ENCODE peak calls at places on chromosomes 16 and 17, in four cellular contexts. V is AG10803, Y is brain microvascular endothelial cell, H is heart left ventricle. F is an unnamed sample.
A peak's percentile ranks its signal among the peaks of the same experiment; 100 is the strongest.

GRCh38 chr17:30345527-30346075 is 11.7 kb upstream of the TMIGD1 start:
- DNase-seq in H (no peak), Y (no peak), V (no peak), F (peak; percentile 41)

GRCh38 chr16:56268799-56269198 is 77.5 kb downstream of the GNAO1 start:
- DNase-seq in V (no peak), H (no peak), Y (no peak), F (no peak)

GRCh38 chr16:82801361-82801760 is 174.6 kb downstream of the CDH13 start:
- DNase-seq in H (no peak), Y (peak; percentile 74), V (peak; percentile 16), F (peak; percentile 82)

GRCh38 chr17:527247-527646 is 174.6 kb upstream of the RPH3AL start:
- DNase-seq in Y (no peak), H (no peak), V (peak; percentile 77), F (no peak)

GRCh38 chr16:81201267-81201666 is 37.2 kb upstream of the BCO1 start:
- DNase-seq in H (no peak), V (no peak), Y (no peak), F (no peak)

GRCh38 chr16:1991588-1992474 is 2.1 kb downstream of the SYNGR3 start:
- DNase-seq in H (peak; percentile 92), Y (peak; percentile 94), V (peak; percentile 77), F (peak; percentile 84)

GRCh38 chr17:42112552-42113176 is at the start of gene DHX58:
- DNase-seq in H (peak; percentile 82), V (peak; percentile 84), Y (peak; percentile 79), F (peak; percentile 82)

GRCh38 chr16:55325458-55326109 is 1.6 kb downstream of the IRX6 start:
- DNase-seq in V (no peak), H (no peak), Y (no peak), F (no peak)

GRCh38 chr16:28096974-28097373 is 33.5 kb upstream of the GSG1L start:
- DNase-seq in V (no peak), Y (no peak), H (no peak), F (peak; percentile 20)

GRCh38 chr16:86939609-86940008 is 361.3 kb downstream of the FOXL1 start:
- DNase-seq in V (no peak), Y (no peak), H (no peak), F (no peak)

GRCh38 chr16:53041196-53041977 is 11.3 kb downstream of the CHD9NB start:
- DNase-seq in V (peak; percentile 55), H (peak; percentile 88), Y (no peak), F (peak; percentile 69)

GRCh38 chr17:57532556-57532955 is 212.5 kb downstream of the CCDC182 start:
- DNase-seq in Y (no peak), H (no peak), V (no peak), F (no peak)

GRCh38 chr16:84175351-84176081 is 11.3 kb downstream of the TAF1C start:
- DNase-seq in V (peak; percentile 29), H (no peak), Y (peak; percentile 47), F (peak; percentile 62)

GRCh38 chr17:1193300-1193699 is 13.5 kb upstream of the ABR start:
- DNase-seq in Y (no peak), V (no peak), H (no peak), F (no peak)

GRCh38 chr17:61218438-61218837 is 181.2 kb upstream of the TBX2 start:
- DNase-seq in H (no peak), V (peak; percentile 69), Y (peak; percentile 74), F (peak; percentile 80)

GRCh38 chr17:40224707-40225092 is 5.6 kb downstream of the WIPF2 start:
- DNase-seq in H (peak; percentile 27), Y (no peak), V (peak; percentile 80), F (peak; percentile 76)

GRCh38 chr16:28930652-28931051 is 1.1 kb upstream of the CD19 start:
- DNase-seq in V (no peak), H (no peak), Y (no peak), F (no peak)

GRCh38 chr17:27506348-27507218 is 50.3 kb downstream of the KSR1 start:
- DNase-seq in Y (no peak), V (no peak), H (no peak), F (no peak)

GRCh38 chr16:27387724-27388123 is 14.2 kb upstream of the IL21R start:
- DNase-seq in Y (no peak), V (no peak), H (no peak), F (no peak)

GRCh38 chr16:3461120-3461519 is 17.6 kb downstream of the NAA60 start:
- DNase-seq in Y (no peak), H (no peak), V (no peak), F (no peak)

GRCh38 chr17:75129576-75129975 is 2.0 kb downstream of the NT5C start:
- DNase-seq in H (no peak), V (no peak), Y (no peak), F (no peak)

GRCh38 chr17:49995055-49995738 is at the start of gene DLX3:
- DNase-seq in V (peak; percentile 63), H (peak; percentile 65), Y (peak; percentile 46), F (peak; percentile 72)

GRCh38 chr16:15677447-15677846 is 27.4 kb downstream of the NDE1 start:
- DNase-seq in Y (no peak), H (no peak), V (no peak), F (no peak)

GRCh38 chr16:22898874-22899348 is 84.9 kb downstream of the HS3ST2 start:
- DNase-seq in V (peak; percentile 57), Y (peak; percentile 49), H (peak; percentile 87), F (peak; percentile 68)

GRCh38 chr17:62756198-62756597 is 51.9 kb downstream of the MARCHF10 start:
- DNase-seq in H (no peak), Y (no peak), V (no peak), F (no peak)

GRCh38 chr16:85898521-85899442 is at the start of gene IRF8:
- DNase-seq in Y (peak; percentile 17), H (peak; percentile 82), V (no peak), F (no peak)

GRCh38 chr17:16918443-16918842 is 53.5 kb downstream of the TNFRSF13B start:
- DNase-seq in V (no peak), Y (no peak), H (no peak), F (no peak)

GRCh38 chr17:1228752-1229353 is 41.4 kb upstream of the BHLHA9 start:
- DNase-seq in H (no peak), Y (no peak), V (no peak), F (no peak)

GRCh38 chr17:60792250-60792898 is 114.7 kb downstream of the BCAS3 start:
- DNase-seq in H (no peak), V (peak; percentile 13), Y (no peak), F (peak; percentile 4)

DNA sequence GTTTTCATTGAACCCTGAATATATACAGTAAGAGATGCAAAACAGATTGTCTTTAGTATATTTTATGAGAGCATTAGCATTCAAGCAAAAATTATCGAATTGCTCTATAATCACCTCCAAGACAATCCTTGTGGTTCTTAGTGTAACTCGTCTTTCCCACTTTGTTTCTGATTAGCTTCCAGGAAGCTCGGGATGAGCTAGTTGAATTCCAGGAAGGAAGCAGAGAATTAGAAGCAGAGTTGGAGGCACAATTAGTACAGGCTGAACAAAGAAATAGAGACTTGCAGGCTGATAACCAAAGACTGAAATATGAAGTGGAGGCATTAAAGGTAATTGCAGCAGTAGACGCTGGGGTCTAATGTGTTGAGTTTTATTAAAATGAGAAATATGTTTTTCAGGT is 9.9 kb downstream of the NDEL1 start:
- DNase-seq in V (no peak), Y (no peak), H (no peak), F (no peak)
- H3K4me3 ChIP-seq in V (no peak overlapping the region), Y (no peak overlapping the region), H (no peak overlapping the region), F (no peak overlapping the region)

GRCh38 chr17:80183581-80184422 is 14.0 kb downstream of the CARD14 start:
- DNase-seq in V (no peak), H (no peak), Y (no peak), F (no peak)
- TF ChIP-seq CTCF in V (no peak), H (no peak), Y (no peak), F (no peak)

GRCh38 chr17:35877345-35878029 is 2.7 kb downstream of the CCL5 start:
- DNase-seq in H (no peak), Y (no peak), V (no peak), F (no peak)

GRCh38 chr17:35872581-35872980 is 3.9 kb upstream of the HEATR9 start:
- DNase-seq in H (no peak), Y (no peak), V (no peak), F (no peak)

GRCh38 chr17:35871415-35871814 is 2.7 kb upstream of the HEATR9 start:
- DNase-seq in Y (no peak), V (no peak), H (no peak), F (no peak)

GRCh38 chr17:35878361-35878760 is 1.8 kb downstream of the CCL5 start:
- DNase-seq in H (no peak), V (no peak), Y (no peak), F (no peak)

GRCh38 chr17:35875439-35876139 is 4.6 kb downstream of the CCL5 start:
- DNase-seq in H (no peak), V (no peak), Y (no peak), F (no peak)
- H3K4me3 ChIP-seq in H (peak overlapping the region; percentile 44), V (no peak overlapping the region), Y (no peak overlapping the region), F (no peak overlapping the region)

DNA sequence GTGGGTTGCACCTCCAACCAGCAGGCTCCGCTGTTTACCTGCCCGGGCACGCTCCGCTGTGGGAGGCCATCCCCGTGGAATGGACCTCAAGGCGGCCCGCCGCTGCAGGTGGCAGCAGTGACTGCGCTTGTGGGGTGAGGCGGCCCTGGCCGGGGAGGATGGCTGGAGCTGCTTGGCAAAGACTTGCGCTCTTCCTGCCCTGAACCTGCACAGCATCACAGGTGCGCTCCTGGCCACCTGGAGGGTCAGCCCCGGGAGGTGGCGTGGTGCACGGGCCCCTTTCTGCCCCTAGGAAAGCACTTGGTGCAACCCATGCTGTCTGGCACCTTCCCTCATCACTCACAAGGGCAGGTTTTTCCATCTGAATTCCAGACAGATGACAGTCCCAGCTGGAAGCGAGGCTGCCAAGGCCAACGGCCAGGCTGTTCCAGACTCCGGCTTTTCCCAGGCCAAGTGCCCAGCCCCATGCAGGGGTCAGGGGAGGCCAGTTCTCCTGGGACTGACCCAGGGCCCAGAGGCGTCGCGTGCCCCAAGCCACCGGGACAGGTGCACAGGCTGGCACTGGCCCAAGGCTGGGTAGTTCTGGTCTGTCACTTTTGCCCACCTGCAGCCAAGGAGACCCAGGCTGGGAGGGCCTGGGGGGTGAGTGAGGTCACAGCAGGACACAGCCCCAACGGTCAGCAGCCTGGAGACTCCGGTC is 13.3 kb downstream of the UTS2R start:
- DNase-seq in V (peak; percentile 50), Y (peak; percentile 7), H (peak; percentile 40), F (peak; percentile 75)
- TF ChIP-seq CTCF in V (no peak), Y (no peak), H (no peak), F (no peak)

DNA sequence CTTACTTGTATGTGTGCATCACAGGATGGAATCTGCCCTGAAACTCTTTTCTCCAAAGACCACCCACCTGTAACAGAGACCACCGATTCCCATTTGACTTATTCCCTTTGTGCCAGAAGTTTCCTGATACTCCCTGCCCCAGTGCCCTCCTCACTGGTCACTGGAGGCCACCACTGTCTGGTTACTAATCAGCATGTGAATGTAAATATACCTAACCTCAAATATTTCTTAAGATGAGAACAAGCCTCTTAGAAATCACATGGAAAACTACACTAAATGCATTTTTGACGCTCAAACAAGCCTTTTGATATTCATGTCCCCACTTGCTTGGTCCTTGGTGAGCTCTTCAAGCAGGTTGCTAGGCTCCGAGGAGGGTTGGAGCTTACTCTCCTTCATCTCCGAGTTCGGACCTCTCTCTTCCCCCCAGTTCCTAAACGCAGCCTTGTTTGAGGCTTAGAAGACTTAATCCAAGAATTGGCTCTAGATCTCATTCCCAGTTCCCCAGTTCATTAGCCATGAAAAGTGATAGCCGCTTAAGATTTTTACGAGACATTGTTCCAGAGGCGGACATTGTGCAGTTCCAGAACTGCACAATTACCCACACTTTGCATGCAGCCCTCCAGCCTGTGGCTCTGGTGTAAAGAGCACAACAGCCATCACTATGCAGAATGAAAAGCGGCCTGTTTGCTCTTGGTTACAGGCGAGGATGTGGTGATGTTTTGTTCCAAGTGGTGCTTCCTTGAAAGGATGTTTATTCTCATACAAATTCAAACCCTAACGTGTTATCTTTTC is 579.2 kb upstream of the PSMD7 start:
- DNase-seq in V (no peak), Y (no peak), H (no peak), F (no peak)
- H3K4me3 ChIP-seq in V (no peak overlapping the region), Y (no peak overlapping the region), H (no peak overlapping the region), F (no peak overlapping the region)